ENCODE peak calls at places on chromosomes 16 and 17, in four cellular contexts. L is cardiac muscle cell, N is left ventricle myocardium inferior, E is Panc1. Z is an unnamed sample.

GRCh38 chr17:42744806-42745617 is at the start of gene EZH1:
- DNase-seq in N (peak; percentile 90), E (no peak), L (peak; percentile 95), Z (peak; percentile 95)

GRCh38 chr16:27224271-27224737 is 21.0 kb downstream of the KDM8 start:
- DNase-seq in L (no peak), E (no peak), N (no peak), Z (no peak)

GRCh38 chr16:11742041-11742535 is 569 bp downstream of the TXNDC11 start:
- DNase-seq in L (no peak), N (peak; percentile 46), E (no peak), Z (no peak)

GRCh38 chr16:85306793-85307551 is 194.7 kb upstream of the CIBAR2 start:
- DNase-seq in L (no peak), N (no peak), E (no peak), Z (no peak)

GRCh38 chr17:58265902-58266875 is 14.5 kb downstream of the MPO start:
- DNase-seq in E (no peak), L (no peak), N (no peak), Z (no peak)

GRCh38 chr16:19997734-19998133 is 76.0 kb downstream of the GPR139 start:
- DNase-seq in L (no peak), N (no peak), E (no peak), Z (no peak)

GRCh38 chr17:77572065-77572601 is 386.4 kb upstream of the TNRC6C start:
- DNase-seq in L (no peak), N (no peak), E (no peak), Z (no peak)

GRCh38 chr16:19001788-19002187 is 18.1 kb downstream of the TMC7 start:
- DNase-seq in N (no peak), L (no peak), E (no peak), Z (no peak)

GRCh38 chr16:8962393-8963009 is 1.2 kb downstream of the USP7 start:
- DNase-seq in N (no peak), E (no peak), L (peak; percentile 42), Z (peak; percentile 76)

GRCh38 chr16:75248536-75249380 is 2.7 kb downstream of the BCAR1 start:
- DNase-seq in E (no peak), N (no peak), L (no peak), Z (no peak)
- H3K4me3 ChIP-seq in E (peak overlapping the region; percentile 70), N (peak overlapping the region; percentile 97), L (no peak overlapping the region), Z (no peak overlapping the region)

GRCh38 chr17:19939993-19940721 is 37.5 kb downstream of the AKAP10 start:
- DNase-seq in L (no peak), N (no peak), E (no peak), Z (no peak)
- H3K36me3 ChIP-seq in L (peaks cover 33% of the 10 kb centered on the region), N (peaks cover 56% of the 10 kb centered on the region), E (peaks cover 31% of the 10 kb centered on the region), Z (peaks cover 5% of the 10 kb centered on the region)

DNA sequence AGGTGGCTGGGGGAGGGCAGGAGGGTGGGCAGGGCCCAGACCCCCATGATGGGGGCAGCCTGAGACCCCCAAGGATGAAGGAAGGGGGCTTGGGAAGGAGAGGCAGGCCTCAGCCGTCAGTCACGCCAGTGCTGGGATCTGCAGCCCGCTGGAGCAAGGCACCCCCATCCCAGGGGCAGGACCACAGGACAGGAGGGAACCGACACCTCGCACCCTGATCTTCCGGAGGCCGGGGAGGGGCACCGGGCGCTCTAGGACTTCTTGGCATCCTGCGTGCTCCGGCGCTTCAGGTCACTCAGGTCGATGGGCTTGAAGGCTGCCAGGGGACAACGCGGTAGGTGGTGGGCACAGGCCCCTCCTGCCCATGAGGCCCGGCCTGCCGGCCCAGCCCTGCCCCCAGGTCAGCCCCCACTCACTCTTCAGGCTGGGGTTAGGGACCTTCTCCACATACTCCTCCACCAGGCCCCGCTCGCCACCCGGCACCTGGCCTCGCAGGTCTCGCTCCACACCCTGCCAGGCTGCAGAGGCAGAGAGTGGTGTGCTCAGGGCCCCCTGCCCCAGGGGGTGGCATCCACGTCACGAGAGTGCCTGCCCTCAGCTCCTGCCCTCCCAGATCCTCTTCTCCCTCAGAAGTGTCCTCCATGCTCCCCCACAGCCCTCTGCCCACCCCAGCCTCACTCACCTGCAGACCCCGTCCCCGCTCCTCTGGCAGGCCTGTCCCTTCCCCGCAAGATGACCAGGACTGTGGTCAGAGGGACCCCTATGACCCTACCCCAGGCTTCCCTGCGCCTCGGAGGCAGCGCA is 9.9 kb downstream of the MCRIP1 start:
- DNase-seq in E (no peak), N (no peak), L (no peak), Z (no peak)
- TF ChIP-seq CTCF in E (no peak), N (no peak), L (no peak), Z (no peak)

DNA sequence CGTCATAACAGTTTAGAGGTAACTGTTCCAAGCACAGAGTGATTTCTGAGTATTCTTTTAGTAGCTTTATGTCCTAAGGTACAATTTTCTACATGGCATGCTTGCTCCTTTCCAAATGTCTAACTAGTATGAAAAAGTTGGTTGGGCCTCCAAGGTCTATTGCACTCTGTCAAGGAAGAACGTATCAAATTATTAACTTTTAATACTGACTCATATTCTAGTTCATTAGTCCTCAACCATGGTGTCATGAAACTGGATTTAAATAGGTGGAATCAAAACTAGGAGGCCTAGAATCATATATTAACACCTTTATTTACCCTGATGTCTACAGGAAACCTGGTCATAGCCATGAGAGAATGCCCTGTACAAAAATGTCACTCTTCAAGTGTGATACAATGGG is 61.4 kb downstream of the STH start:
- DNase-seq in L (no peak), E (no peak), N (no peak), Z (no peak)
- H3K4me3 ChIP-seq in L (no peak overlapping the region), E (no peak overlapping the region), N (no peak overlapping the region), Z (no peak overlapping the region)

GRCh38 chr17:76472258-76472645 is 4.8 kb downstream of the AANAT start:
- DNase-seq in E (no peak), L (no peak), N (no peak), Z (no peak)

GRCh38 chr17:76473541-76473985 is 6.2 kb downstream of the AANAT start:
- DNase-seq in N (no peak), L (peak; percentile 48), E (no peak), Z (no peak)

GRCh38 chr17:76474238-76474637 is 6.8 kb downstream of the AANAT start:
- DNase-seq in E (no peak), L (no peak), N (no peak), Z (no peak)

GRCh38 chr17:76471498-76472257 is 4.3 kb downstream of the AANAT start:
- DNase-seq in N (no peak), E (no peak), L (no peak), Z (no peak)

DNA sequence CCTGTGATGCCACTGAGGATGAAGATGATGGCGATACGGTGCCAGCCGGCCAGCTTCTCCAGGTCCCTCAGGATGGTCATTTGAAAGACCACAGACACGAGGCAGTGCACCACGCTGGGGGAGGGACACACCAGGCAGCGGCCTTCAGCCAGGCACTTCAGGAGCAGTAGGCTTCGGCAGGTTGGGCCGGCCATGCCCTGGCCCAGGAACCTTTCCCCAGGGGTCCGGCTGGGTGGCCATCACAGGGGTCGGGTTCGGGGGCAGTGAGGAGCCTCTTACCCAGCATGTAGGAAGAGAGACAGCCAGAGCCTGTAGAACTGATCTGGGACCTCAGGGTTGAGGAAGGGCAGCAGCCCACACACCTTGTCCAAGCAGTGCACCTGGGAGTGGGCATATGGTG is 5.3 kb downstream of the AANAT start:
- DNase-seq in E (no peak), L (no peak), N (no peak), Z (no peak)
- H3K36me3 ChIP-seq in E (no peaks in the 10 kb centered on the region), L (no peaks in the 10 kb centered on the region), N (peaks cover 39% of the 10 kb centered on the region), Z (peaks cover 43% of the 10 kb centered on the region)

GRCh38 chr16:86877835-86878234 is 299.5 kb downstream of the FOXL1 start:
- DNase-seq in L (no peak), N (no peak), E (no peak), Z (no peak)
- TF ChIP-seq CTCF in L (no peak), N (no peak), E (no peak), Z (no peak)

DNA sequence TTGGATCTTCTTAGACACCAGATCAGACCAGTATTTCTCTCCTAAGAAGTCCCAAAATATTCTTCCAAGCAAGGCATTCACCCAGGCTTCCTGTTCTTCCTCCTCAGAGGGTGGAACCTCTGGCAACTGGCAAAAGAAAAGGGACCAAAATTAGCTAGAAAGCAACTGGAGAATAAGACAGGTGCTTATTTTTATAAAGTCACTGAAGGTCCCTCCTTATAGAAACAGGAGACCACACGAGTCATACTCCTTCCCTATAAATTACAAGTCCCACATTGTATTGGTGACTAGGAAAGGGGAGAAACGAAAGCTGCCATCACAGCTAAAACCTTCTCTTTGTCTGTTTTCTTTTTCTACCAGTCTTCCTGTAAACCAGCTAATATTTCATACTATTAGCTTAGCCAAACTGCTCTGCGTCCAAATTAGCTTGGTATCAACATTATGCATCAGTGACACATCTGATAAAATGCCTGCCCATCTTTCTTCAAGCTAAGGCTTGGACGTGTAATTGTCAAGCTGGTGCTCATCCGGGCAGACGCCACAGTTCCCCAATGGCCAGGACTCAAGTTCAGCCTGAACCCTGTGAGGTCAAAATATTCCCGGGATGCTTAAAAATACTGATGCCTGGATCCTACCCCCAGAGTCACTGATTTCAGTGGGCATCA is 47.5 kb upstream of the ERN1 start:
- DNase-seq in L (no peak), N (no peak), E (no peak), Z (no peak)
- H3K4me3 ChIP-seq in L (no peak overlapping the region), N (no peak overlapping the region), E (no peak overlapping the region), Z (no peak overlapping the region)

GRCh38 chr16:84086996-84087395 is 29.7 kb downstream of the MBTPS1 start:
- DNase-seq in L (no peak), N (no peak), E (no peak), Z (no peak)
- H3K36me3 ChIP-seq in L (peaks cover 61% of the 10 kb centered on the region), N (peaks cover 83% of the 10 kb centered on the region), E (peaks cover 7% of the 10 kb centered on the region), Z (peaks cover 22% of the 10 kb centered on the region)

DNA sequence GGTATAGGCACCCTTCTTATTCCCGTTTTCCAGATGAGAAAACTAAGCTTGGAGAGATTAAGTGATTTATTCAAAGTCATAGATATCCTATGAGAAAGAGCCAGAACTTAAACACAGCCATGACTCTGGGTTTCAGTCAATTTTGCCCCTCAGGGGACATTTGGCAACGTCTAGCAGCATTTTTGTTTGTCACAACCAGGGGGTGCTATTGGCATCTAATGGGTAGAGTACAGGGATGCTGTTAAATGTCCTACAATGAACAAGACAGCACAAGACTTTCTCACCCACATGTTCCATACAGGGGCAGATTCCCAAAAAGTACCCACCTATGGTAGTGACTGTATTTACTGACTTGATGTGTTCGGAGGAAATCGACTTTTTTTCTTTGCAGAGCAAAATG is 4.8 kb upstream of the SHISA9 start:
- DNase-seq in E (peak; percentile 12), N (no peak), L (peak; percentile 67), Z (no peak)
- TF ChIP-seq CTCF in E (peak; percentile 73), N (peak; percentile 22), L (no peak), Z (peak; percentile 66)

Z was measured in GM06990.